ENCODE peak calls at places on chromosomes 3 and 15, in five cellular contexts. One of them, this sample, is unnamed.

GRCh38 chr3:108031893-108032292 is 58.9 kb downstream of the CD47 start:
- DNase-seq in activated gamma-delta T cell: no peak
- DNase-seq in central memory CD4-positive, alpha-beta T cell: no peak
- DNase-seq in OCI-LY7: no peak
- DNase-seq in cardiac muscle cell: no peak
- DNase-seq in this sample: peak; percentile 52

GRCh38 chr15:47737424-47737823 is 20.1 kb downstream of the SEMA6D start:
- DNase-seq in cardiac muscle cell: no peak
- DNase-seq in OCI-LY7: no peak
- DNase-seq in central memory CD4-positive, alpha-beta T cell: no peak
- DNase-seq in activated gamma-delta T cell: no peak
- DNase-seq in this sample: no peak

GRCh38 chr3:190305406-190305805 is 16.8 kb downstream of the CLDN1 start:
- DNase-seq in activated gamma-delta T cell: no peak
- DNase-seq in central memory CD4-positive, alpha-beta T cell: no peak
- DNase-seq in cardiac muscle cell: no peak
- DNase-seq in OCI-LY7: no peak
- DNase-seq in this sample: peak; percentile 65

GRCh38 chr15:99989095-99989494 is 255.9 kb upstream of the LYSMD4 start:
- DNase-seq in OCI-LY7: no peak
- DNase-seq in cardiac muscle cell: no peak
- DNase-seq in central memory CD4-positive, alpha-beta T cell: no peak
- DNase-seq in activated gamma-delta T cell: no peak
- DNase-seq in this sample: no peak

GRCh38 chr3:15636028-15636709 is 34.6 kb downstream of the BTD start:
- DNase-seq in cardiac muscle cell: no peak
- DNase-seq in central memory CD4-positive, alpha-beta T cell: no peak
- DNase-seq in activated gamma-delta T cell: no peak
- DNase-seq in OCI-LY7: peak; percentile 10
- DNase-seq in this sample: peak; percentile 17

GRCh38 chr15:66570327-66570726 is 4.5 kb upstream of the LCTL start:
- DNase-seq in activated gamma-delta T cell: no peak
- DNase-seq in cardiac muscle cell: no peak
- DNase-seq in central memory CD4-positive, alpha-beta T cell: no peak
- DNase-seq in OCI-LY7: no peak
- DNase-seq in this sample: no peak

GRCh38 chr15:32824777-32825176 is 107.0 kb downstream of the GREM1 start:
- DNase-seq in central memory CD4-positive, alpha-beta T cell: no peak
- DNase-seq in cardiac muscle cell: no peak
- DNase-seq in OCI-LY7: no peak
- DNase-seq in activated gamma-delta T cell: no peak
- DNase-seq in this sample: peak; percentile 51

GRCh38 chr15:56234804-56235203 is 8.9 kb downstream of the RFX7 start:
- DNase-seq in central memory CD4-positive, alpha-beta T cell: no peak
- DNase-seq in OCI-LY7: no peak
- DNase-seq in cardiac muscle cell: no peak
- DNase-seq in activated gamma-delta T cell: no peak
- DNase-seq in this sample: no peak

This sample was measured in mammary epithelial cell.